ENCODE peak calls at places on chromosomes 11 and 22, in eight cellular contexts. U, J, S, I, D, N, X and E are unnamed samples.

GRCh38 chr11:93481696-93482095 is 61.5 kb downstream of the SMCO4 start:
- DNase-seq in S (no peak), N (no peak), U (no peak), I (no peak), X (no peak), D (peak), J (no peak), E (no peak)

GRCh38 chr22:47154621-47155081 is 392.2 kb downstream of the TBC1D22A start:
- DNase-seq in X (peak), N (no peak), U (peak), I (no peak), D (no peak), S (no peak), J (peak), E (peak)

GRCh38 chr11:105673089-105673488 is 63.2 kb downstream of the GRIA4 start:
- DNase-seq in U (no peak), X (peak), S (no peak), D (peak), I (peak), J (peak), N (peak), E (peak)

GRCh38 chr11:96084610-96085348 is 160.9 kb upstream of the MTMR2 start:
- DNase-seq in J (no peak), X (no peak), I (no peak), S (no peak), U (no peak), N (no peak), D (no peak), E (no peak)

GRCh38 chr11:2776351-2777061 is 76.7 kb upstream of the KCNQ1OT1 start:
- DNase-seq in D (no peak), X (no peak), S (no peak), I (no peak), U (no peak), N (no peak), J (no peak), E (no peak)

GRCh38 chr11:102757823-102758549 is 22.4 kb downstream of the MMP10 start:
- DNase-seq in N (no peak), D (no peak), X (no peak), I (no peak), J (peak), S (no peak), U (no peak), E (no peak)

GRCh38 chr22:23102002-23102655 is 31.8 kb downstream of the GNAZ start:
- DNase-seq in S (no peak), X (no peak), J (no peak), I (no peak), U (no peak), D (no peak), N (no peak), E (no peak)

GRCh38 chr22:50526849-50527801 is 1.7 kb upstream of the SCO2 start:
- DNase-seq in D (peak), I (peak), U (peak), N (no peak), X (no peak), J (no peak), S (no peak), E (no peak)

GRCh38 chr22:27460596-27461347 is 340.8 kb downstream of the MN1 start:
- DNase-seq in J (peak), X (no peak), S (no peak), I (no peak), D (no peak), U (no peak), N (no peak), E (no peak)

GRCh38 chr11:71293961-71294782 is 41.8 kb upstream of the SHANK2 start:
- DNase-seq in X (no peak), D (no peak), S (no peak), I (no peak), N (no peak), J (no peak), U (no peak), E (no peak)

GRCh38 chr11:2928605-2929510 is at the start of gene PHLDA2:
- DNase-seq in X (peak), D (peak), U (peak), I (peak), S (no peak), N (no peak), J (peak), E (peak)

GRCh38 chr11:132186193-132186592 is 815.8 kb downstream of the NTM start:
- DNase-seq in N (no peak), J (no peak), S (no peak), I (no peak), U (no peak), X (no peak), D (no peak), E (no peak)

GRCh38 chr11:132077416-132077815 is 707.0 kb downstream of the NTM start:
- DNase-seq in U (no peak), X (no peak), S (no peak), D (no peak), N (no peak), I (no peak), J (no peak), E (no peak)

GRCh38 chr11:15525582-15525981 is 410.9 kb downstream of the INSC start:
- DNase-seq in S (no peak), X (no peak), J (no peak), I (peak), D (no peak), N (no peak), U (no peak), E (no peak)

GRCh38 chr22:35274154-35274871 is 17.0 kb downstream of the HMGXB4 start:
- DNase-seq in U (no peak), D (no peak), X (no peak), J (no peak), S (no peak), N (no peak), I (no peak), E (no peak)

GRCh38 chr11:57493507-57494503 is 21.7 kb downstream of the SLC43A1 start:
- DNase-seq in N (no peak), J (no peak), U (no peak), I (peak), S (peak), D (peak), X (peak), E (peak)

GRCh38 chr11:60757231-60757800 is 649 bp downstream of the MS4A15 start:
- DNase-seq in X (no peak), I (no peak), N (no peak), J (no peak), U (no peak), S (no peak), D (no peak), E (no peak)

GRCh38 chr22:24187731-24188644 is 6.7 kb downstream of the SUSD2 start:
- DNase-seq in D (no peak), I (no peak), S (no peak), X (no peak), J (no peak), U (no peak), N (no peak), E (no peak)

GRCh38 chr11:59545179-59546020 is 34.1 kb downstream of the OR4D9 start:
- DNase-seq in J (no peak), U (no peak), D (peak), S (peak), N (no peak), X (no peak), I (no peak), E (peak)

GRCh38 chr22:49770454-49771265 is 57.0 kb downstream of the BRD1 start:
- DNase-seq in D (no peak), X (no peak), S (no peak), I (no peak), J (no peak), N (no peak), U (no peak), E (no peak)

GRCh38 chr22:42299586-42300285 is 29.3 kb upstream of the TCF20 start:
- DNase-seq in J (no peak), N (peak), S (no peak), X (no peak), I (peak), D (no peak), U (no peak), E (peak)